ENCODE peak calls at places on chromosomes 16 and 17, in five cellular contexts. T is neuronal stem cell, C is H1, Z is mesenchymal stem cell, A is H9. Y is an unnamed sample.

GRCh38 chr17:63474914-63475460 is 1.9 kb upstream of the ACE start:
- DNase-seq in Z (no peak), C (no peak), T (no peak), A (no peak), Y (no peak)

GRCh38 chr17:49717371-49717841 is 9.6 kb upstream of the SLC35B1 start:
- DNase-seq in T (no peak), A (no peak), Z (no peak), C (no peak), Y (no peak)

GRCh38 chr16:57723170-57723569 is 12.4 kb upstream of the KATNB1 start:
- DNase-seq in C (peak), Z (peak), A (peak), T (no peak), Y (peak)

GRCh38 chr17:32954477-32954876 is 26.5 kb downstream of the TMEM98 start:
- DNase-seq in T (no peak), A (no peak), Z (no peak), C (no peak), Y (no peak)

GRCh38 chr17:63930951-63931575 is 1.1 kb downstream of the CD79B start:
- DNase-seq in Z (no peak), T (no peak), A (peak), C (peak), Y (no peak)

GRCh38 chr17:8221663-8222379 is 11.4 kb upstream of the AURKB start:
- DNase-seq in T (peak), Z (peak), C (peak), A (peak), Y (peak)

GRCh38 chr16:13193721-13194120 is 292.3 kb downstream of the SHISA9 start:
- DNase-seq in C (no peak), A (no peak), Z (no peak), T (no peak), Y (no peak)

GRCh38 chr17:73302189-73302588 is 9.6 kb downstream of the CDC42EP4 start:
- DNase-seq in Z (peak), A (no peak), T (no peak), C (no peak), Y (no peak)

GRCh38 chr16:24728891-24729242 is 584 bp upstream of the TNRC6A start:
- DNase-seq in T (no peak), Z (no peak), C (no peak), A (no peak), Y (peak)

GRCh38 chr17:81115219-81115618 is 50.1 kb upstream of the PVALEF start:
- DNase-seq in A (no peak), T (no peak), Z (no peak), C (no peak), Y (no peak)

GRCh38 chr17:81527591-81528383 is at the start of gene FSCN2:
- DNase-seq in C (no peak), A (no peak), Z (no peak), T (no peak), Y (no peak)

GRCh38 chr17:78883090-78883532 is 19.9 kb downstream of the CEP295NL start:
- DNase-seq in C (no peak), A (no peak), T (no peak), Z (peak), Y (no peak)

GRCh38 chr17:79626156-79626890 is 15.5 kb upstream of the RBFOX3 start:
- DNase-seq in A (peak), T (no peak), C (peak), Z (no peak), Y (no peak)

GRCh38 chr17:83189013-83189672 is 109.7 kb downstream of the METRNL start:
- DNase-seq in C (peak), Z (no peak), T (no peak), A (no peak), Y (no peak)

GRCh38 chr17:31293586-31293985 is 3.5 kb downstream of the OMG start:
- DNase-seq in A (no peak), T (no peak), C (no peak), Z (no peak), Y (peak)

GRCh38 chr17:21345236-21345635 is 30.9 kb upstream of the KCNJ12 start:
- DNase-seq in A (no peak), T (no peak), Z (no peak), C (no peak), Y (no peak)

GRCh38 chr16:2471016-2471652 is at the start of gene NTN3:
- DNase-seq in A (peak), Z (no peak), T (peak), C (peak), Y (no peak)

GRCh38 chr17:76004750-76005262 is 4.2 kb downstream of the CDK3 start:
- DNase-seq in A (no peak), Z (no peak), T (no peak), C (no peak), Y (no peak)

GRCh38 chr17:601462-602303 is 113.0 kb downstream of the VPS53 start:
- DNase-seq in C (no peak), A (no peak), T (no peak), Z (peak), Y (peak)

GRCh38 chr17:33292981-33293867 is at the start of gene ASIC2:
- DNase-seq in Z (peak), T (peak), A (peak), C (peak), Y (peak)

GRCh38 chr17:60599220-60599619 is 773 bp upstream of the PPM1D start:
- DNase-seq in A (no peak), T (no peak), C (no peak), Z (no peak), Y (no peak)

GRCh38 chr16:25036561-25036960 is 21.4 kb upstream of the ARHGAP17 start:
- DNase-seq in T (no peak), A (no peak), C (no peak), Z (no peak), Y (no peak)

GRCh38 chr16:70660672-70661350 is 14.5 kb downstream of the IL34 start:
- DNase-seq in C (no peak), Z (no peak), A (peak), T (no peak), Y (no peak)

GRCh38 chr16:63689068-63689467 is 1432.8 kb downstream of the CDH11 start:
- DNase-seq in Z (no peak), T (no peak), C (no peak), A (no peak), Y (no peak)

GRCh38 chr17:60107526-60108257 is 29.0 kb upstream of the HEATR6 start:
- DNase-seq in Z (no peak), C (no peak), T (no peak), A (no peak), Y (peak)

GRCh38 chr17:48527742-48528028 is 3.1 kb downstream of the HOXB1 start:
- DNase-seq in C (no peak), T (no peak), A (no peak), Z (no peak), Y (no peak)

GRCh38 chr17:59643159-59643857 is 23.6 kb downstream of the CLTC start:
- DNase-seq in T (no peak), A (no peak), C (no peak), Z (peak), Y (no peak)

GRCh38 chr17:36127199-36127881 is 23.7 kb downstream of the CCL4 start:
- DNase-seq in C (no peak), A (no peak), Z (no peak), T (no peak), Y (peak)

GRCh38 chr17:79778504-79779087 is 648 bp downstream of the CBX2 start:
- DNase-seq in A (peak), C (peak), T (peak), Z (peak), Y (no peak)

GRCh38 chr17:10640475-10640874 is 16.6 kb downstream of the MYH3 start:
- DNase-seq in T (no peak), Z (no peak), C (no peak), A (no peak), Y (no peak)

GRCh38 chr17:34254651-34255380 is at the start of gene CCL2:
- DNase-seq in T (no peak), A (peak), C (peak), Z (peak), Y (no peak)

GRCh38 chr16:11052080-11052808 is 107.9 kb downstream of the CLEC16A start:
- DNase-seq in T (no peak), C (no peak), Z (no peak), A (no peak), Y (no peak)

GRCh38 chr16:15985144-15985543 is 35.7 kb downstream of the ABCC1 start:
- DNase-seq in T (no peak), Z (no peak), A (no peak), C (no peak), Y (no peak)

GRCh38 chr16:15990902-15991301 is 41.5 kb downstream of the ABCC1 start:
- DNase-seq in A (no peak), Z (no peak), T (no peak), C (no peak), Y (no peak)

GRCh38 chr16:15986261-15986660 is 36.8 kb downstream of the ABCC1 start:
- DNase-seq in T (no peak), Z (no peak), C (no peak), A (no peak), Y (no peak)

GRCh38 chr16:15983898-15984297 is 34.5 kb downstream of the ABCC1 start:
- DNase-seq in A (no peak), C (no peak), Z (peak), T (no peak), Y (no peak)

DNA sequence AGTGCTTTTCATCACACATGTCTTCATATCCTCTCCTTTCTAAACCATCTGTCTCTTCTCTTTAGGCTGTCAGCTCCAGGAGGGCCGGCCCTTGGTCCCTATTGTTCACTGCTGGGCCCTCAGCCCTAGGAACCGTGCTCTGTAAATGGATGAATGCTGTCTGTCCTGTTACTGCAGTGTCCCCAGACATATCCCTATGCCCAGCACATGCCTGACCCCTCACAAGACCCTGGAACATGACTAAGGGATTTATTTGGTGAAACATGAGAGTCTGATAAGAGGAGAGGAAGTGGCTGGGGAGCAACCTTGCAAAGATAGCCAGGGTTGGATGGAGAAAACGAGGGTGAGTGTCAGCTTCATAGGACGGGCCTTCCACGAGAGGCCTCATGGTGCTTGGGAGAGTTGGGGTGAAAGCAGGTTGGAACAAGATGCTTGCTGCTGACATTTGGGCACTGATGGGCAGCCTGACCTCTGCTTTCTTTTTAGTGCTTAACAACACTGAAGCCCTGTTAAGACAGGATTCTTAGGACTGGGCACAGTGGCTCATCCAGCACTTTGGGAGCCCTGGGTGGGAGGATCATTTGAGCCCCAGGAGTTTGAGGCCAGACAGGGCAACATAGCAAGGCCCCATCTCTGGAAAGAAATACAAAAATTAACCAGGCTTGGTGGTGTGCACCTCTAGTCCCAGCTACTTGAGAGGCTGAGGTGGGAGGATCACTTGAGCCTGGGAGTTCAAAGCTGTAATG is 39.0 kb downstream of the ABCC1 start:
- DNase-seq in A (no peak), Z (peak), T (no peak), C (no peak), Y (no peak)
- H2BK12ac ChIP-seq in A (no peak), Z (peak), T (no peak), C (no peak), Y (no peak)

DNA sequence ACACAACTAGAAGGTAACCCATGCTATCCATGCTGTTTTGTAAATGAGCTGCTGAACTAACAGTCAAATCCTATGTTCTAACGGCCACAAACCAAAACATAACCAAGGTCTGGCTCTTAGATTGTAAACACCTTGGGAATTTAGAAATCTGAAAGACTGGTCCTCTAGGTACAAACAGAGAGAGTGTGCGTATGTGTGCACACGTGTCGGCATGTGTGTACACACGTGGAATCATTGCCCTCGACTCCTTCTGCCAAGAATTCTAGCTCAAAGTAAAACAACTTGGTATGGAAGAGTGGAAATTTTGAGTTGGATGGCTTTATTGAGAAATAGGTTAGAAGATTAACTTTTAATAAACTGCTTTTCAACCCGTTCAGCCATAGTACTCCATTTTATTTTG is 18.1 kb upstream of the GHDC start:
- DNase-seq in T (no peak), C (no peak), Z (no peak), A (no peak), Y (no peak)
- H2BK12ac ChIP-seq in T (no peak), C (no peak), Z (no peak), A (no peak), Y (no peak)

GRCh38 chr16:82965808-82966207 is 339.0 kb downstream of the CDH13 start:
- DNase-seq in T (no peak), A (no peak), C (no peak), Z (no peak), Y (no peak)
- H2BK12ac ChIP-seq in T (no peak), A (no peak), C (no peak), Z (no peak), Y (no peak)

GRCh38 chr17:65447823-65448222 is 113.6 kb downstream of the AXIN2 start:
- DNase-seq in C (no peak), T (no peak), A (no peak), Z (no peak), Y (no peak)

GRCh38 chr17:65444049-65444448 is 117.4 kb downstream of the AXIN2 start:
- DNase-seq in A (no peak), T (no peak), Z (no peak), C (no peak), Y (no peak)

GRCh38 chr17:65446838-65447526 is 114.5 kb downstream of the AXIN2 start:
- DNase-seq in T (no peak), A (no peak), C (no peak), Z (no peak), Y (no peak)

GRCh38 chr17:65442691-65443090 is 118.8 kb downstream of the AXIN2 start:
- DNase-seq in A (no peak), T (no peak), C (no peak), Z (no peak), Y (no peak)

GRCh38 chr17:65446043-65446442 is 115.4 kb downstream of the AXIN2 start:
- DNase-seq in A (no peak), T (no peak), Z (no peak), C (no peak), Y (no peak)
- H2BK12ac ChIP-seq in A (no peak), T (no peak), Z (no peak), C (no peak), Y (no peak)

Y was measured in trophoblast cell.